ENCODE peak calls at places on chromosomes 2 and 18, in ten cellular contexts. One of them, this sample, is unnamed.
A peak's percentile ranks its signal among the peaks of the same experiment; 100 is the strongest.

GRCh38 chr18:10169064-10169562 is 255.3 kb downstream of the VAPA start:
- DNase-seq in foreskin keratinocyte: peak; percentile 54
- DNase-seq in GM12864: no peak
- DNase-seq in mucosa of descending colon: no peak
- DNase-seq in WTC11: no peak
- DNase-seq in lower lobe of right lung: no peak
- DNase-seq in heart left ventricle: no peak
- DNase-seq in cardiac muscle cell: peak; percentile 69
- DNase-seq in H1: no peak
- DNase-seq in tibial nerve: no peak
- DNase-seq in this sample: no peak

GRCh38 chr2:60958361-60958760 is 59.2 kb upstream of the PEX13 start:
- DNase-seq in foreskin keratinocyte: no peak
- DNase-seq in GM12864: no peak
- DNase-seq in mucosa of descending colon: no peak
- DNase-seq in WTC11: no peak
- DNase-seq in lower lobe of right lung: no peak
- DNase-seq in heart left ventricle: no peak
- DNase-seq in cardiac muscle cell: no peak
- DNase-seq in H1: no peak
- DNase-seq in tibial nerve: no peak
- DNase-seq in this sample: no peak

GRCh38 chr2:171910494-171910893 is 11.8 kb upstream of the HAT1 start:
- DNase-seq in foreskin keratinocyte: no peak
- DNase-seq in GM12864: no peak
- DNase-seq in mucosa of descending colon: no peak
- DNase-seq in WTC11: no peak
- DNase-seq in lower lobe of right lung: no peak
- DNase-seq in heart left ventricle: no peak
- DNase-seq in cardiac muscle cell: no peak
- DNase-seq in H1: no peak
- DNase-seq in tibial nerve: no peak
- DNase-seq in this sample: no peak

GRCh38 chr18:48488388-48488850 is 50.4 kb upstream of the CTIF start:
- DNase-seq in foreskin keratinocyte: peak; percentile 86
- DNase-seq in GM12864: no peak
- DNase-seq in mucosa of descending colon: peak; percentile 54
- DNase-seq in WTC11: no peak
- DNase-seq in lower lobe of right lung: peak; percentile 75
- DNase-seq in heart left ventricle: peak; percentile 82
- DNase-seq in cardiac muscle cell: peak; percentile 98
- DNase-seq in H1: no peak
- DNase-seq in tibial nerve: peak; percentile 57
- DNase-seq in this sample: no peak

GRCh38 chr2:36530178-36530982 is 67.6 kb downstream of the FEZ2 start:
- DNase-seq in foreskin keratinocyte: no peak
- DNase-seq in GM12864: peak; percentile 15
- DNase-seq in mucosa of descending colon: no peak
- DNase-seq in WTC11: no peak
- DNase-seq in lower lobe of right lung: no peak
- DNase-seq in heart left ventricle: no peak
- DNase-seq in cardiac muscle cell: peak; percentile 47
- DNase-seq in H1: no peak
- DNase-seq in tibial nerve: no peak
- DNase-seq in this sample: no peak

GRCh38 chr2:241848761-241849615 is 9.7 kb downstream of the PDCD1 start:
- DNase-seq in foreskin keratinocyte: no peak
- DNase-seq in GM12864: no peak
- DNase-seq in mucosa of descending colon: peak; percentile 37
- DNase-seq in WTC11: no peak
- DNase-seq in lower lobe of right lung: no peak
- DNase-seq in heart left ventricle: no peak
- DNase-seq in cardiac muscle cell: no peak
- DNase-seq in H1: no peak
- DNase-seq in tibial nerve: no peak
- DNase-seq in this sample: peak; percentile 22

GRCh38 chr2:208025814-208026184 is 472 bp upstream of the PLEKHM3 start:
- DNase-seq in foreskin keratinocyte: no peak
- DNase-seq in GM12864: no peak
- DNase-seq in mucosa of descending colon: no peak
- DNase-seq in WTC11: peak; percentile 30
- DNase-seq in lower lobe of right lung: no peak
- DNase-seq in heart left ventricle: no peak
- DNase-seq in cardiac muscle cell: no peak
- DNase-seq in H1: no peak
- DNase-seq in tibial nerve: no peak
- DNase-seq in this sample: no peak

GRCh38 chr2:127735537-127736399 is 34.5 kb downstream of the SFT2D3 start:
- DNase-seq in foreskin keratinocyte: no peak
- DNase-seq in GM12864: no peak
- DNase-seq in mucosa of descending colon: no peak
- DNase-seq in WTC11: no peak
- DNase-seq in lower lobe of right lung: no peak
- DNase-seq in heart left ventricle: no peak
- DNase-seq in cardiac muscle cell: no peak
- DNase-seq in H1: no peak
- DNase-seq in tibial nerve: no peak
- DNase-seq in this sample: no peak

GRCh38 chr2:25545899-25546298 is 127.5 kb downstream of the DTNB start:
- DNase-seq in foreskin keratinocyte: no peak
- DNase-seq in GM12864: no peak
- DNase-seq in mucosa of descending colon: no peak
- DNase-seq in WTC11: no peak
- DNase-seq in lower lobe of right lung: no peak
- DNase-seq in heart left ventricle: no peak
- DNase-seq in cardiac muscle cell: no peak
- DNase-seq in H1: no peak
- DNase-seq in tibial nerve: no peak
- DNase-seq in this sample: no peak

GRCh38 chr18:79797518-79798345 is at the start of gene KCNG2:
- DNase-seq in foreskin keratinocyte: no peak
- DNase-seq in GM12864: no peak
- DNase-seq in mucosa of descending colon: peak; percentile 49
- DNase-seq in WTC11: peak; percentile 63
- DNase-seq in lower lobe of right lung: no peak
- DNase-seq in heart left ventricle: peak; percentile 39
- DNase-seq in cardiac muscle cell: peak; percentile 47
- DNase-seq in H1: no peak
- DNase-seq in tibial nerve: no peak
- DNase-seq in this sample: peak; percentile 77
- TF ChIP-seq CTCF in foreskin keratinocyte: peak; percentile 53
- TF ChIP-seq CTCF in GM12864: no peak
- TF ChIP-seq CTCF in mucosa of descending colon: no peak
- TF ChIP-seq CTCF in WTC11: no peak
- TF ChIP-seq CTCF in lower lobe of right lung: no peak
- TF ChIP-seq CTCF in heart left ventricle: no peak
- TF ChIP-seq CTCF in cardiac muscle cell: peak; percentile 36
- TF ChIP-seq CTCF in H1: peak; percentile 33
- TF ChIP-seq CTCF in tibial nerve: no peak
- TF ChIP-seq CTCF in this sample: no peak

GRCh38 chr2:22027345-22028005 is 903.7 kb downstream of the TDRD15 start:
- DNase-seq in foreskin keratinocyte: no peak
- DNase-seq in GM12864: no peak
- DNase-seq in mucosa of descending colon: no peak
- DNase-seq in WTC11: no peak
- DNase-seq in lower lobe of right lung: no peak
- DNase-seq in heart left ventricle: no peak
- DNase-seq in cardiac muscle cell: no peak
- DNase-seq in H1: no peak
- DNase-seq in tibial nerve: no peak
- DNase-seq in this sample: no peak
- TF ChIP-seq CTCF in foreskin keratinocyte: no peak
- TF ChIP-seq CTCF in GM12864: no peak
- TF ChIP-seq CTCF in mucosa of descending colon: no peak
- TF ChIP-seq CTCF in WTC11: no peak
- TF ChIP-seq CTCF in lower lobe of right lung: no peak
- TF ChIP-seq CTCF in heart left ventricle: no peak
- TF ChIP-seq CTCF in cardiac muscle cell: no peak
- TF ChIP-seq CTCF in H1: no peak
- TF ChIP-seq CTCF in tibial nerve: no peak
- TF ChIP-seq CTCF in this sample: no peak

GRCh38 chr18:79964330-79965118 is at the start of gene HSBP1L1:
- DNase-seq in foreskin keratinocyte: peak; percentile 33
- DNase-seq in GM12864: no peak
- DNase-seq in mucosa of descending colon: peak; percentile 87
- DNase-seq in WTC11: peak; percentile 80
- DNase-seq in lower lobe of right lung: peak; percentile 90
- DNase-seq in heart left ventricle: peak; percentile 61
- DNase-seq in cardiac muscle cell: peak; percentile 54
- DNase-seq in H1: no peak
- DNase-seq in tibial nerve: no peak
- DNase-seq in this sample: peak; percentile 77
- TF ChIP-seq CTCF in foreskin keratinocyte: peak; percentile 47
- TF ChIP-seq CTCF in GM12864: peak; percentile 24
- TF ChIP-seq CTCF in mucosa of descending colon: no peak
- TF ChIP-seq CTCF in WTC11: no peak
- TF ChIP-seq CTCF in lower lobe of right lung: peak; percentile 54
- TF ChIP-seq CTCF in heart left ventricle: peak; percentile 14
- TF ChIP-seq CTCF in cardiac muscle cell: no peak
- TF ChIP-seq CTCF in H1: peak; percentile 26
- TF ChIP-seq CTCF in tibial nerve: no peak
- TF ChIP-seq CTCF in this sample: no peak

DNA sequence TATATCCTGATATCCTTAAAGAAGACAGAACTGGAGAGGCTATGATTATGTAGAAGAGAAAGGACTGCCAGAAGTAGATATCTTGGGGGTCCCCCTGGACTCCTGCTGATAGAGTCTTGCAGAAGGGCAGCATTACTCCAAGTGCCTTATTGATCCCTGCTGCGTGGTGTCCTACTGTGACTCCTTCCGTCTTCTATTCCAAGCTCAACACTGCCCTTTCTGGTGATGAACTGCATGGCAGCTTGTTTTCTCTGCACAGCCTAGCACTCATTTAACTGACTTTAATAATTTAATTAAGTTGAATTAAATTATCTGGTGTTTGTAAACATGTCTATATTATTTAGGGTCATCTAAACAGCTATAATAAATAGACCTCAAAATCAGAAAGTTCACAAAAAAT is 194.1 kb upstream of the DSEL start:
- DNase-seq in foreskin keratinocyte: no peak
- DNase-seq in GM12864: no peak
- DNase-seq in mucosa of descending colon: no peak
- DNase-seq in WTC11: peak; percentile 68
- DNase-seq in lower lobe of right lung: no peak
- DNase-seq in heart left ventricle: no peak
- DNase-seq in cardiac muscle cell: no peak
- DNase-seq in H1: no peak
- DNase-seq in tibial nerve: no peak
- DNase-seq in this sample: no peak
- TF ChIP-seq CTCF in foreskin keratinocyte: peak; percentile 47
- TF ChIP-seq CTCF in GM12864: peak; percentile 37
- TF ChIP-seq CTCF in mucosa of descending colon: no peak
- TF ChIP-seq CTCF in WTC11: peak; percentile 53
- TF ChIP-seq CTCF in lower lobe of right lung: no peak
- TF ChIP-seq CTCF in heart left ventricle: no peak
- TF ChIP-seq CTCF in cardiac muscle cell: peak; percentile 5
- TF ChIP-seq CTCF in H1: peak; percentile 67
- TF ChIP-seq CTCF in tibial nerve: no peak
- TF ChIP-seq CTCF in this sample: no peak

DNA sequence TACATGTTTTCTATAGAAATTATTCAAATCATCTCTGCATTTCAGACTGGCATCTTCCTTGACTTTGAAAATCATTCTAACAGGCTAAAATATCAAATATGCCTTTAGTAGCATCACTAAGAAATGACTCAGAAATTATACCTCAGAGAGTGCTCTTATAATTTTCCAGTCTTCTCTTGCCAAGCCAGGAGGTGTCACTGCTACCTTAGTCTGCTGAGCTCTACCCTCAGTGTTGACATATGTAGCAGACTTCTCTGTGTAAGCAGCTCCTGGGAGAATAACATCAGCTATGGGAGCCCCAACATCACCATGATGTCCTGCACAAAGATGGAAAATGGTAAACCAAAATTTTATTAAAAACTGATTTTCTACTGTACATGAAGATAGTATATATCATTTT is 31.6 kb downstream of the NDUFS1 start:
- DNase-seq in foreskin keratinocyte: peak; percentile 44
- DNase-seq in GM12864: no peak
- DNase-seq in mucosa of descending colon: no peak
- DNase-seq in WTC11: no peak
- DNase-seq in lower lobe of right lung: no peak
- DNase-seq in heart left ventricle: no peak
- DNase-seq in cardiac muscle cell: no peak
- DNase-seq in H1: no peak
- DNase-seq in tibial nerve: no peak
- DNase-seq in this sample: no peak
- TF ChIP-seq CTCF in foreskin keratinocyte: peak; percentile 44
- TF ChIP-seq CTCF in GM12864: no peak
- TF ChIP-seq CTCF in mucosa of descending colon: no peak
- TF ChIP-seq CTCF in WTC11: no peak
- TF ChIP-seq CTCF in lower lobe of right lung: no peak
- TF ChIP-seq CTCF in heart left ventricle: no peak
- TF ChIP-seq CTCF in cardiac muscle cell: no peak
- TF ChIP-seq CTCF in H1: peak; percentile 11
- TF ChIP-seq CTCF in tibial nerve: no peak
- TF ChIP-seq CTCF in this sample: no peak

DNA sequence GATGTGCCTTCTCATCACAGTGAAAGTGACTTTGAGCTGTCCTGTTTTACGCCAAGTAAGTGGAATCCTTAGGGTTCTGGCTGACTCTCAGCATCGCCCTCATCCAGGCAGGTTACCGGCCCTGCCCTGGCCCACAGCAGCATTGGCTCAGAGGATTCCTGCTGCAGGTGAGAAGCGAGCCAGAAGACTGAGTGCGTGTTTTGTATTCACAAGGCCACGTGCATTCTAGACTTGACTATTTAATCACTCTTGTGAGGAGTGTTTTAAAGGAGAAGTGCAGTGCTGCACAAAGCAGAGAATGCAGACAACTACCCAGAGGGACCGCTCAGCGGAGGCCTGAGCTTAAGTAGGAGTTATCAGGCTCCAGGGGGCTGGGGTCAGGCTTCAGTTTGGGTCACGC is 48.3 kb downstream of the LAMA3 start:
- DNase-seq in foreskin keratinocyte: no peak
- DNase-seq in GM12864: no peak
- DNase-seq in mucosa of descending colon: no peak
- DNase-seq in WTC11: no peak
- DNase-seq in lower lobe of right lung: no peak
- DNase-seq in heart left ventricle: no peak
- DNase-seq in cardiac muscle cell: no peak
- DNase-seq in H1: no peak
- DNase-seq in tibial nerve: no peak
- DNase-seq in this sample: no peak
- TF ChIP-seq CTCF in foreskin keratinocyte: no peak
- TF ChIP-seq CTCF in GM12864: no peak
- TF ChIP-seq CTCF in mucosa of descending colon: no peak
- TF ChIP-seq CTCF in WTC11: no peak
- TF ChIP-seq CTCF in lower lobe of right lung: no peak
- TF ChIP-seq CTCF in heart left ventricle: no peak
- TF ChIP-seq CTCF in cardiac muscle cell: no peak
- TF ChIP-seq CTCF in H1: no peak
- TF ChIP-seq CTCF in tibial nerve: no peak
- TF ChIP-seq CTCF in this sample: no peak

GRCh38 chr2:226979004-226979403 is 143.2 kb downstream of the RHBDD1 start:
- DNase-seq in foreskin keratinocyte: no peak
- DNase-seq in GM12864: no peak
- DNase-seq in mucosa of descending colon: no peak
- DNase-seq in WTC11: no peak
- DNase-seq in lower lobe of right lung: no peak
- DNase-seq in heart left ventricle: no peak
- DNase-seq in cardiac muscle cell: no peak
- DNase-seq in H1: no peak
- DNase-seq in tibial nerve: no peak
- DNase-seq in this sample: no peak
- TF ChIP-seq CTCF in foreskin keratinocyte: no peak
- TF ChIP-seq CTCF in GM12864: no peak
- TF ChIP-seq CTCF in mucosa of descending colon: no peak
- TF ChIP-seq CTCF in WTC11: no peak
- TF ChIP-seq CTCF in lower lobe of right lung: no peak
- TF ChIP-seq CTCF in heart left ventricle: no peak
- TF ChIP-seq CTCF in cardiac muscle cell: no peak
- TF ChIP-seq CTCF in H1: no peak
- TF ChIP-seq CTCF in tibial nerve: no peak
- TF ChIP-seq CTCF in this sample: no peak

GRCh38 chr2:71006955-71007799 is 12.5 kb upstream of the TEX261 start:
- DNase-seq in foreskin keratinocyte: no peak
- DNase-seq in GM12864: no peak
- DNase-seq in mucosa of descending colon: no peak
- DNase-seq in WTC11: no peak
- DNase-seq in lower lobe of right lung: no peak
- DNase-seq in heart left ventricle: no peak
- DNase-seq in cardiac muscle cell: no peak
- DNase-seq in H1: no peak
- DNase-seq in tibial nerve: no peak
- DNase-seq in this sample: no peak
- TF ChIP-seq CTCF in foreskin keratinocyte: peak; percentile 9
- TF ChIP-seq CTCF in GM12864: no peak
- TF ChIP-seq CTCF in mucosa of descending colon: no peak
- TF ChIP-seq CTCF in WTC11: no peak
- TF ChIP-seq CTCF in lower lobe of right lung: no peak
- TF ChIP-seq CTCF in heart left ventricle: no peak
- TF ChIP-seq CTCF in cardiac muscle cell: no peak
- TF ChIP-seq CTCF in H1: peak; percentile 32
- TF ChIP-seq CTCF in tibial nerve: no peak
- TF ChIP-seq CTCF in this sample: peak; percentile 23

This sample was measured in glutamatergic neuron.